ENCODE peak calls at places on chromosomes 4 and X, in eight cellular contexts. P is pancreas, L is body of pancreas, D is mucosa of descending colon, Y is sigmoid colon, O is IMR-90, X is endodermal cell, N is adrenal gland. A is an unnamed sample. For H3K36me3, the result is how much of the 10 kb centered on the place peaks cover.

GRCh38 chr4:112897548-112897947 is 151.9 kb upstream of the ANK2 start:
- DNase-seq in O (no peak), X (no peak), Y (no peak), N (no peak), P (no peak), L (no peak), D (no peak), A (no peak)

GRCh38 chr4:182155806-182156205 is 87.4 kb upstream of the TENM3 start:
- DNase-seq in L (no peak), O (peak), Y (no peak), X (no peak), D (no peak), N (no peak), P (no peak), A (no peak)

GRCh38 chr4:178275671-178276360 is 833.6 kb upstream of the AGA start:
- DNase-seq in N (no peak), X (peak), L (no peak), P (no peak), Y (no peak), D (no peak), O (no peak), A (no peak)

GRCh38 chr4:47899639-47900038 is 14.7 kb downstream of the NFXL1 start:
- DNase-seq in X (no peak), N (no peak), D (no peak), P (no peak), O (no peak), L (no peak), Y (no peak), A (no peak)

GRCh38 chr4:140423106-140423505 is 4.3 kb downstream of the CLGN start:
- DNase-seq in L (no peak), O (peak), D (no peak), P (no peak), X (no peak), N (no peak), Y (no peak), A (no peak)

GRCh38 chr4:6595897-6596537 is 21.0 kb downstream of the MAN2B2 start:
- DNase-seq in L (no peak), X (peak), N (no peak), P (no peak), O (no peak), Y (no peak), D (no peak), A (no peak)

GRCh38 chr4:14792702-14793227 is 209.5 kb upstream of the CPEB2 start:
- DNase-seq in O (no peak), P (no peak), N (no peak), D (no peak), L (no peak), Y (no peak), X (no peak), A (no peak)

GRCh38 chrX:100647095-100647494 is 3.1 kb downstream of the SRPX2 start:
- DNase-seq in Y (no peak), L (no peak), P (no peak), O (no peak), X (no peak), D (no peak), N (no peak), A (no peak)

GRCh38 chr4:69124941-69125340 is 28.7 kb downstream of the UGT2B7 start:
- DNase-seq in Y (no peak), L (no peak), O (no peak), P (no peak), D (no peak), X (no peak), N (no peak), A (no peak)

GRCh38 chr4:78379991-78380739 is 171.4 kb upstream of the ANXA3 start:
- DNase-seq in L (peak), N (no peak), P (no peak), X (no peak), D (peak), O (peak), Y (no peak), A (no peak)

GRCh38 chrX:70476166-70476933 is 31.7 kb downstream of the DLG3 start:
- DNase-seq in Y (no peak), O (no peak), N (no peak), D (no peak), P (no peak), X (peak), L (no peak), A (no peak)

GRCh38 chrX:17183566-17183965 is 191.4 kb upstream of the NHS start:
- DNase-seq in N (no peak), L (no peak), O (no peak), X (no peak), Y (no peak), D (no peak), P (no peak), A (no peak)

GRCh38 chrX:41475611-41476241 is 28.6 kb downstream of the NYX start:
- DNase-seq in Y (no peak), X (peak), L (no peak), O (no peak), P (no peak), D (no peak), N (no peak), A (no peak)

GRCh38 chrX:71214604-71215334 is 8.3 kb upstream of the GJB1 start:
- DNase-seq in L (peak), D (peak), N (no peak), Y (no peak), X (no peak), O (no peak), P (peak), A (peak)

GRCh38 chrX:10932842-10933440 is 178.2 kb upstream of the HCCS start:
- DNase-seq in X (no peak), O (peak), P (no peak), Y (no peak), N (no peak), L (no peak), D (no peak), A (no peak)

GRCh38 chr4:17687237-17687857 is 72.9 kb downstream of the MED28 start:
- DNase-seq in L (no peak), N (no peak), D (no peak), P (no peak), Y (no peak), X (no peak), O (no peak), A (no peak)

GRCh38 chr4:153766758-153767157 is 6.9 kb upstream of the RNF175 start:
- DNase-seq in D (no peak), O (no peak), P (no peak), Y (no peak), L (no peak), N (no peak), X (no peak), A (no peak)

GRCh38 chrX:129755779-129756650 is 17.2 kb downstream of the XPNPEP2 start:
- DNase-seq in P (no peak), O (no peak), X (peak), N (no peak), L (no peak), D (no peak), Y (no peak), A (no peak)

GRCh38 chr4:162839814-162840213 is 326.9 kb downstream of the NAF1 start:
- DNase-seq in N (no peak), Y (no peak), P (no peak), L (no peak), X (peak), D (no peak), O (no peak), A (no peak)

GRCh38 chr4:169079942-169080827 is 70.1 kb upstream of the CBR4 start:
- DNase-seq in X (no peak), O (peak), L (peak), D (no peak), Y (peak), N (peak), P (no peak), A (peak)

GRCh38 chr4:173013232-173013932 is 155.2 kb upstream of the GALNT7 start:
- DNase-seq in P (no peak), X (peak), L (peak), Y (no peak), N (peak), D (no peak), O (peak), A (no peak)

GRCh38 chr4:53371843-53372521 is 5.5 kb upstream of the FIP1L1 start:
- DNase-seq in L (no peak), X (no peak), N (no peak), O (no peak), Y (no peak), D (no peak), P (no peak), A (no peak)

GRCh38 chr4:48604041-48604440 is 114.0 kb downstream of the ZAR1 start:
- DNase-seq in X (no peak), O (no peak), P (no peak), Y (no peak), D (no peak), N (no peak), L (no peak), A (no peak)

GRCh38 chr4:7487998-7488671 is 53.4 kb upstream of the PSAPL1 start:
- DNase-seq in N (no peak), L (no peak), O (no peak), P (no peak), X (no peak), Y (no peak), D (no peak), A (no peak)

GRCh38 chrX:1657367-1658082 is 42.7 kb downstream of the ASMT start:
- DNase-seq in L (no peak), Y (no peak), O (no peak), D (no peak), N (no peak), X (no peak), P (no peak), A (no peak)

GRCh38 chrX:11273544-11273943 is 19.7 kb upstream of the AMELX start:
- DNase-seq in L (no peak), P (no peak), O (peak), X (no peak), N (no peak), Y (no peak), D (no peak), A (no peak)

GRCh38 chr4:108345862-108346530 is 177.3 kb upstream of the LEF1 start:
- DNase-seq in L (no peak), D (no peak), X (no peak), N (no peak), P (no peak), O (peak), Y (no peak), A (peak)

GRCh38 chr4:25163216-25163615 is 3.0 kb upstream of the SEPSECS start:
- DNase-seq in P (no peak), N (no peak), X (no peak), Y (no peak), L (no peak), D (no peak), O (no peak), A (no peak)

GRCh38 chrX:132737743-132738142 is 220.7 kb downstream of the HS6ST2 start:
- DNase-seq in D (peak), N (peak), Y (no peak), X (no peak), P (no peak), O (no peak), L (peak), A (no peak)

GRCh38 chr4:166065324-166065723 is 192.3 kb downstream of the TLL1 start:
- DNase-seq in X (no peak), Y (no peak), D (no peak), O (no peak), N (no peak), L (no peak), P (no peak), A (no peak)

GRCh38 chrX:130085551-130085986 is 24.7 kb downstream of the ELF4 start:
- DNase-seq in O (peak), X (no peak), N (no peak), P (no peak), L (no peak), D (peak), Y (no peak), A (no peak)

GRCh38 chr4:153488719-153489384 is 22.7 kb downstream of the TMEM131L start:
- DNase-seq in L (no peak), P (no peak), D (no peak), N (no peak), O (no peak), X (peak), Y (no peak), A (no peak)

GRCh38 chr4:35087216-35087615 is 1157.1 kb downstream of the ARAP2 start:
- DNase-seq in D (no peak), N (no peak), L (no peak), O (no peak), Y (no peak), P (no peak), X (no peak), A (no peak)

GRCh38 chrX:8345473-8345872 is 119.2 kb upstream of the VCX3B start:
- DNase-seq in O (no peak), D (no peak), P (no peak), N (no peak), Y (no peak), X (no peak), L (no peak), A (no peak)

DNA sequence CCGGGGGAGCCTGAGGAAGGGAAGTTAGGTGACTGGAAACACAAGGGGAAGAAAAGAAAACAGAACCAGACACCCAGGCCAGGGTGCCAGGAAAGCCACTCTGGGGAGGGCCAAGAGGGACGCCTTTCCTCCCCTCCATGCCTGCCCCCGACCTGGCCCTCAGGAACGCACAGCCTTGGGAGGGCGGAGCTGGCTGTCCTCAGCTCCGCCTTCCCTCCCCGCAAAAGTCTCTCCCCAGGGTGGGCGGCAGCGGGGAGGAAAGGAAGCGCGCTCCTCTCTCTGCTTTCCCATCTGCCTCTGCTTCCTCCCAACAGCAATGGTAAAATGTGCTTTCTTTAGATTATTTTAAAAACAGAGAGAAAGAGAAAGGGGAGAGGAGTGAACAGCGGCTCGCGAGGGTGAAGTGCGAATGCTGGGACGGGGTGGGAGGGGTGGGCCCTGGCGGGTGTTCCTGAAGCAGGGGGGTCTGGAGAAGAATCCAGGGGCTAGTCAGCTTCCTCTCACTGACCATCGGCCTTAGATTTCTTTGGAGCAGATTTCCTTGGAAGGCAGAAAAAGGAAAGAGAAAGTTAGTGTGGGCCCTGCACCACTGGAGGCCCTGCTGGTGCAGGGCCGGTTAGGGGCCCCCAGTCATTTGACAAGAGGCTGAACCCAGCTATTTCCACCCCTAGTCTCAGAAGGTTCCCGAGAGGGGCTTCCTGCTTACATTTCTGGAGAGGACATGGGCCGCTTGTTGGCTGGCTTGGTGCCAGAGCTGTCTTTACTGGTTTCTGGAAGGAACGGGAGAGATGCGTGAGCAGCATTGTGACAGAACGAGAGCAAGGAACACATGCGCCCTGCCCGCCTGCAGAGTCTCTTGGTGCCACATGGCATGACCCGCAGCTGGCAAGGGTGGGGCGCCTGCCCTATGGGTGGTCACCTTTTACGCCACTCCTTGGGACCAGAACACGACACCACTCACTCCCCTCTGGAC is 4.7 kb upstream of the RENBP start:
- DNase-seq in P (no peak), N (peak), X (no peak), L (no peak), D (no peak), Y (no peak), O (no peak), A (no peak)
- H3K36me3 ChIP-seq in P (under half), N (half or more), X (under half), L (under half), D (under half), Y (under half), O (under half), A (half or more)

DNA sequence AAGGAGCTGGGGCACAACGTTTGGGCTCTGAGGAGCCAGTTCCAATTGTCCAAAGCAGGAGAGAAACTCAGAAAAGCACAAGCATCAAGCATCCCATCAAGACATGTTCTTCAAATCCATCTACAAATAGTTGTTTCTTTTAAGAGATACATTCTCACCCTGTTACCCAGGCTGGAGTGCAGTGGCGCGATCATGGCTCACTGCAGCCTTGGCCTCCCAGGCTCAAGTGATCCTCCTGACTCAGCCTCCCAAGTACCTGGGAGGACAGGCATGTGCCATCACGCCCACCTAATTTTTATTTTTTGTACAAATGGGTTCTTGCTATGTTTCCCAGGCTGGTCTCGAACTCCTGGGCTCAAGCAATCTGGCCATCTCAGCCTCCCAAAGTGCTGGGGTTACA is 18.1 kb downstream of the NELFA start:
- DNase-seq in X (no peak), D (peak), O (no peak), L (no peak), P (no peak), N (no peak), Y (no peak), A (no peak)
- H3K36me3 ChIP-seq in X (under half), D (under half), O (under half), L (under half), P (under half), N (half or more), Y (under half), A (under half)

DNA sequence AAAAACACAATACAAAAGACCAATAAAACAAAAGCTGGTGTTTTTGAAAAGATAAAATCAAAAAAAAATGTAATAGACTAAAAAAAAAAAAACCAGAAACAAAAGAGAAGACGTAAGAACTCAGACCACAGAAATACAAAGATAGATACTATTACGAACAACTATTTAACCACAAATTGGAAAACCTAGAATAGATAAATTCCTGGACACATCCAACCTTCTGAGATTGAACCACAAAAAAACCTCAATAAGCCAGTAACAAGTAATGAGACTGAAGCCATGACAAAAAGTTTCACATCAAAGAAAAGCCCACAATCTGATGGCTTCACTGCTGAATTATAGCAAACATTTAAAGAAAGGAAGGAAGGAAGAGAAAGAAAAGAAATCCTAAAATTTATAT is 16.2 kb downstream of the RCHY1 start:
- DNase-seq in P (no peak), X (no peak), O (no peak), D (no peak), N (no peak), L (no peak), Y (no peak), A (no peak)
- H3K36me3 ChIP-seq in P (under half), X (half or more), O (under half), D (under half), N (under half), L (under half), Y (under half), A (half or more)

GRCh38 chr4:142110136-142110535 is 473.8 kb downstream of the IL15 start:
- DNase-seq in Y (no peak), N (no peak), L (no peak), D (no peak), O (peak), X (no peak), P (no peak), A (no peak)

GRCh38 chr4:142112451-142112850 is 476.1 kb downstream of the IL15 start:
- DNase-seq in D (no peak), N (no peak), P (no peak), L (no peak), O (peak), X (no peak), Y (no peak), A (no peak)
- H3K36me3 ChIP-seq in D (under half), N (under half), P (under half), L (under half), O (under half), X (under half), Y (under half), A (under half)

DNA sequence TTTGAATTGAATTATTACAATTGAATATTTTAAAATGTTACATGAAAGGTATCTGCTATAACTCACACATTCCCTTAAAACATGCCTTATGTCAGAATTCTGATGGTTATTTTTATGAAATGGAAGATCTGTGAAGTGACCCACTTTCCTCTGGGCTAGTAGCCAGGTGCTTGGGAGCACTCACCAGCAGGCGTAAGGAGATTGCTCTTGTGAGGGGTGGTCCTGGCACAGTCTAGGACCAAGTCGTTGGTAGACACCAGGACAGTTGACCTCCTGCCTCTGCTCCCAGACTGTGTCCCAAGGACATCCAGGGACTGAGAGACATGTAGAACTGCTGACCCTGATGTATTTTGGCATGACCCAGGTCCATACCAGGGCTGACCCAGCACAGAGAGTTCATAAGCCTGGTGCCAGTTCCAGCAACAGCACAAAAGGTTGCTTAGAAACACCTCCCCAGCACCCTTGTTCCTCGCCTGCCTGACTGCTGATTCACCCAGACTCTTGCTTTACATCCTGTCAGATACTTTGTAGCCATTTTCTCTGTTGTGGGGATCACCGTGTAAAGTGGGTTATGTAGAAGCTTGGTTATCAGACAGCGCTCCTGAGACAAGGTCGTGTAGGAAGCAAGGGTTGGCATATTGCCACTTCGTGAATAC is 48.5 kb downstream of the NELFA start:
- DNase-seq in X (no peak), O (peak), D (no peak), Y (no peak), N (no peak), L (no peak), P (no peak), A (no peak)
- H3K36me3 ChIP-seq in X (half or more), O (under half), D (under half), Y (under half), N (under half), L (under half), P (under half), A (under half)

DNA sequence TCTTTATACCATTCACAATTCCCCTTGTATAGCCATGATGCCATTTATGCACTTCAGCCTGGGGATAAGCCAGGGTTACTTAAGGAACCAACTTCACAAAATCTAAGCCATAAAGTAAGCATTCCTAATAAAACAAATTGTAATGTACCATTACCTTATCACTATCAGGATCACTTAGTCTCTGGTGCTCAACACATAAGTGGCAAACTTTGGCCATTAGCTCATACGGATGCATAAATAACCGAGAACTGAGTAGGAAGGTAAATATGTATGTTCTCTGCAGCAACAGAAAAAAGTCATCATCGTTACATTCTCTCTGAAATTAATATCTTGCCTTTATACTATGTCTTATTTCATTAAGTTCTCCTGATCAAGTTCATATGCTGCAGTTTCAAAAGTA is 14.4 kb downstream of the RASGEF1B start:
- DNase-seq in L (no peak), O (no peak), D (no peak), X (no peak), N (no peak), P (no peak), Y (no peak), A (no peak)
- H3K36me3 ChIP-seq in L (under half), O (under half), D (under half), X (half or more), N (under half), P (under half), Y (under half), A (under half)